ENCODE peak calls at places on chromosomes 4 and X, in five cellular contexts. W is GM12865, A is colonic mucosa, C is mucosa of descending colon, E is GM12864. D is an unnamed sample.
A peak's percentile ranks its signal among the peaks of the same experiment; 100 is the strongest.

GRCh38 chr4:26235500-26235899 is 85.3 kb upstream of the RBPJ start:
- DNase-seq in W (no peak), A (peak; percentile 72), C (peak; percentile 70), E (no peak), D (no peak)

GRCh38 chrX:69149466-69150293 is 15.6 kb downstream of the PJA1 start:
- DNase-seq in W (no peak), A (peak; percentile 7), C (no peak), E (no peak), D (no peak)

GRCh38 chr4:38805530-38806145 is 1.0 kb upstream of the TLR1 start:
- DNase-seq in W (peak; percentile 93), A (peak; percentile 26), C (peak; percentile 31), E (peak; percentile 85), D (peak; percentile 74)

GRCh38 chr4:124018383-124019317 is 622.1 kb downstream of the SPRY1 start:
- DNase-seq in W (peak; percentile 81), A (no peak), C (peak; percentile 10), E (peak; percentile 51), D (peak; percentile 40)

GRCh38 chrX:112359906-112360305 is 277.3 kb upstream of the TRPC5 start:
- DNase-seq in W (no peak), A (no peak), C (no peak), E (no peak), D (no peak)

GRCh38 chrX:50874878-50875277 is 35.7 kb upstream of the BMP15 start:
- DNase-seq in W (no peak), A (no peak), C (no peak), E (no peak), D (no peak)

GRCh38 chr4:38837334-38837733 is 19.3 kb downstream of the TLR6 start:
- DNase-seq in W (no peak), A (no peak), C (no peak), E (no peak), D (no peak)

GRCh38 chr4:133921280-133922195 is 280.1 kb downstream of the PABPC4L start:
- DNase-seq in W (no peak), A (no peak), C (no peak), E (no peak), D (no peak)

GRCh38 chr4:105712766-105713165 is 4.2 kb downstream of the GSTCD start:
- DNase-seq in W (no peak), A (no peak), C (no peak), E (no peak), D (no peak)

GRCh38 chr4:1491630-1492457 is 85.6 kb upstream of the NKX1-1 start:
- DNase-seq in W (no peak), A (no peak), C (no peak), E (no peak), D (no peak)

GRCh38 chr4:41359069-41359769 is 102.5 kb downstream of the UCHL1 start:
- DNase-seq in W (no peak), A (no peak), C (no peak), E (no peak), D (no peak)

GRCh38 chr4:188824553-188824952 is 685.3 kb downstream of the TRIML1 start:
- DNase-seq in W (no peak), A (no peak), C (no peak), E (no peak), D (no peak)

GRCh38 chr4:152831416-152831815 is 51.7 kb downstream of the ARFIP1 start:
- DNase-seq in W (no peak), A (no peak), C (no peak), E (no peak), D (no peak)

GRCh38 chr4:106021737-106022410 is 126.6 kb downstream of the NPNT start:
- DNase-seq in W (no peak), A (no peak), C (no peak), E (no peak), D (no peak)

GRCh38 chrX:132023896-132024386 is 839 bp downstream of the STK26 start:
- DNase-seq in W (peak; percentile 85), A (peak; percentile 43), C (peak; percentile 49), E (peak; percentile 57), D (peak; percentile 36)

GRCh38 chr4:162061214-162061613 is 102.6 kb downstream of the FSTL5 start:
- DNase-seq in W (no peak), A (no peak), C (no peak), E (no peak), D (no peak)

DNA sequence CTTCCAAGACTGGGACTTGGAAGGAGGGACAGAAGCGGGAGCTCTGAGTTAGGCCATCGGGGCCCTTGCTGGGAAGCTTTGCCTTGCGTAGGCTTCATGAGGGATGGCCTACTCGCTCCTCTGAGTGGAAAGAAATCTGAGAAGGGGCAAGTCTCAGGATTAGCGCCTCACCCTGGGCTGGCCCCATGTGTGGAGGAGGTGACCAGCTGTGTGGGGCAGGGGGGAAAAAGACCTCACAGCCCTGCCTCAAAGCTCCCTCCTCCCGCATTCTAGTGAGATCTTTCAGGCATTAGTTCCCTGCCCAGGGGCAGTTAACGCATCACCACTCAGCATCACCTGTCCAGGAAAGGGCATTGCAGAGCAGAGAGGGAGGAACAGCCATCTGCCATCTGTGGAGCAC is 156.1 kb downstream of the ENPP6 start:
- DNase-seq in W (no peak), A (no peak), C (no peak), E (no peak), D (no peak)
- TF ChIP-seq CTCF in W (no peak), A (no peak), C (no peak), E (no peak), D (no peak)

GRCh38 chr4:69078852-69079251 is 17.4 kb upstream of the UGT2B7 start:
- DNase-seq in W (no peak), A (no peak), C (no peak), E (no peak), D (no peak)

GRCh38 chr4:69071286-69071685 is 25.0 kb upstream of the UGT2B7 start:
- DNase-seq in W (no peak), A (no peak), C (no peak), E (no peak), D (no peak)

GRCh38 chr4:69073375-69073774 is 22.9 kb upstream of the UGT2B7 start:
- DNase-seq in W (no peak), A (no peak), C (no peak), E (no peak), D (no peak)

GRCh38 chr4:69070590-69070989 is 25.7 kb upstream of the UGT2B7 start:
- DNase-seq in W (no peak), A (no peak), C (no peak), E (no peak), D (no peak)

GRCh38 chr4:69075061-69075792 is 21.0 kb upstream of the UGT2B7 start:
- DNase-seq in W (no peak), A (no peak), C (no peak), E (no peak), D (no peak)
- TF ChIP-seq CTCF in W (no peak), A (no peak), C (no peak), E (no peak), D (no peak)

GRCh38 chr4:81405900-81406401 is 65.8 kb downstream of the RASGEF1B start:
- DNase-seq in W (peak; percentile 68), A (peak; percentile 69), C (peak; percentile 61), E (peak; percentile 24), D (peak; percentile 62)
- TF ChIP-seq CTCF in W (peak; percentile 49), A (peak; percentile 66), C (peak; percentile 25), E (peak; percentile 50), D (peak; percentile 75)

GRCh38 chr4:244471-244870 is 60.8 kb downstream of the ZNF732 start:
- DNase-seq in W (peak; percentile 42), A (peak; percentile 57), C (peak; percentile 78), E (peak; percentile 2), D (peak; percentile 13)
- TF ChIP-seq CTCF in W (peak; percentile 30), A (peak; percentile 58), C (peak; percentile 71), E (peak; percentile 57), D (peak; percentile 51)

GRCh38 chr4:107665001-107665400 is 55.0 kb downstream of the PAPSS1 start:
- DNase-seq in W (no peak), A (no peak), C (no peak), E (no peak), D (no peak)

GRCh38 chr4:107669068-107669467 is 51.0 kb downstream of the PAPSS1 start:
- DNase-seq in W (no peak), A (no peak), C (no peak), E (no peak), D (no peak)

GRCh38 chr4:107666134-107666533 is 53.9 kb downstream of the PAPSS1 start:
- DNase-seq in W (no peak), A (no peak), C (no peak), E (no peak), D (no peak)
- TF ChIP-seq CTCF in W (peak; percentile 8), A (no peak), C (no peak), E (no peak), D (peak; percentile 20)

GRCh38 chrX:3244955-3245354 is 101.5 kb downstream of the MXRA5 start:
- DNase-seq in W (no peak), A (no peak), C (no peak), E (no peak), D (no peak)
- TF ChIP-seq CTCF in W (no peak), A (no peak), C (no peak), E (no peak), D (no peak)